ENCODE peak calls at places on chromosomes 11 and 22, in six cellular contexts. O is hepatocyte, Q is ovary, A is pancreas, J is endothelial cell of umbilical vein, P is mesendoderm. G is an unnamed sample. For H3K4me1, the result is how much of the 10 kb centered on the place peaks cover.

GRCh38 chr11:93585758-93586157 is 42.6 kb upstream of the SMCO4 start:
- DNase-seq in P (peak), O (peak), J (no peak), A (no peak), Q (no peak), G (no peak)

GRCh38 chr11:126339866-126340434 is 15.5 kb upstream of the ST3GAL4 start:
- DNase-seq in J (no peak), A (no peak), O (no peak), P (no peak), Q (peak), G (no peak)

GRCh38 chr11:42521994-42522393 is 789.8 kb upstream of the API5 start:
- DNase-seq in O (peak), P (peak), A (no peak), J (no peak), Q (no peak), G (no peak)

GRCh38 chr22:44942056-44942455 is 67.7 kb downstream of the PHF21B start:
- DNase-seq in A (no peak), Q (no peak), O (no peak), P (no peak), J (no peak), G (no peak)

GRCh38 chr11:44189986-44190882 is 94.8 kb downstream of the EXT2 start:
- DNase-seq in Q (no peak), J (no peak), O (no peak), A (no peak), P (no peak), G (no peak)

GRCh38 chr11:44065851-44066731 is at the start of gene ACCS:
- DNase-seq in O (peak), P (peak), A (peak), Q (peak), J (peak), G (peak)

GRCh38 chr22:44572414-44573207 is 74.6 kb upstream of the RTL6 start:
- DNase-seq in Q (peak), P (no peak), A (no peak), J (no peak), O (no peak), G (no peak)

GRCh38 chr22:33917744-33918406 is 2.4 kb downstream of the LARGE1 start:
- DNase-seq in J (no peak), P (peak), Q (no peak), O (peak), A (no peak), G (no peak)

GRCh38 chr11:125293596-125293995 is 129.0 kb downstream of the PKNOX2 start:
- DNase-seq in O (no peak), P (no peak), Q (no peak), A (no peak), J (no peak), G (no peak)

GRCh38 chr11:120285256-120285655 is 39.8 kb upstream of the TLCD5 start:
- DNase-seq in O (no peak), J (no peak), Q (no peak), A (no peak), P (no peak), G (no peak)

GRCh38 chr11:36296925-36297604 is 977 bp downstream of the PRR5L start:
- DNase-seq in O (no peak), Q (no peak), P (no peak), J (no peak), A (no peak), G (no peak)

GRCh38 chr11:116885951-116886629 is 48.7 kb upstream of the APOA1 start:
- DNase-seq in Q (no peak), O (no peak), A (no peak), P (no peak), J (no peak), G (no peak)

GRCh38 chr11:134289789-134290188 is 13.6 kb downstream of the GLB1L3 start:
- DNase-seq in Q (no peak), A (no peak), P (no peak), J (no peak), O (no peak), G (no peak)

GRCh38 chr11:33542921-33543320 is 157.7 kb downstream of the C11orf91 start:
- DNase-seq in P (peak), Q (peak), O (peak), A (peak), J (peak), G (no peak)

GRCh38 chr11:26297179-26297970 is 34.6 kb upstream of the ANO3 start:
- DNase-seq in J (peak), O (peak), Q (no peak), P (peak), A (no peak), G (no peak)

GRCh38 chr11:96391698-96392307 is 2.0 kb downstream of the JRKL start:
- DNase-seq in O (no peak), P (no peak), J (no peak), A (no peak), Q (no peak), G (no peak)

GRCh38 chr22:24727218-24727851 is 47.2 kb downstream of the PIWIL3 start:
- DNase-seq in J (peak), A (no peak), P (no peak), Q (no peak), O (peak), G (no peak)

GRCh38 chr22:44862981-44863860 is 110.8 kb downstream of the ARHGAP8 start:
- DNase-seq in O (no peak), J (no peak), P (peak), Q (no peak), A (no peak), G (no peak)

GRCh38 chr11:95058622-95059021 is 8.1 kb upstream of the SRSF8 start:
- DNase-seq in O (no peak), A (no peak), J (no peak), P (no peak), Q (no peak), G (no peak)

GRCh38 chr11:94131363-94132115 is 2.9 kb downstream of the PANX1 start:
- DNase-seq in J (peak), A (no peak), Q (no peak), O (peak), P (no peak), G (no peak)

GRCh38 chr11:66868726-66869291 is 11.9 kb downstream of the LRFN4 start:
- DNase-seq in Q (no peak), J (no peak), A (peak), O (peak), P (peak), G (peak)

GRCh38 chr11:121012091-121012490 is 11.8 kb upstream of the TBCEL start:
- DNase-seq in A (no peak), P (no peak), J (no peak), O (no peak), Q (no peak), G (no peak)

GRCh38 chr11:133163463-133164419 is 368.6 kb downstream of the OPCML start:
- DNase-seq in A (no peak), O (peak), J (no peak), Q (no peak), P (peak), G (no peak)

GRCh38 chr11:94046796-94047195 is 25.6 kb downstream of the HEPHL1 start:
- DNase-seq in P (no peak), O (no peak), J (no peak), A (no peak), Q (no peak), G (no peak)

GRCh38 chr11:21625982-21626381 is 566.9 kb upstream of the ANO5 start:
- DNase-seq in J (no peak), Q (no peak), O (no peak), A (no peak), P (no peak), G (no peak)

GRCh38 chr11:130070829-130071205 is 1.1 kb downstream of the APLP2 start:
- DNase-seq in A (peak), J (no peak), P (peak), O (peak), Q (no peak), G (no peak)

GRCh38 chr11:94149435-94149834 is 20.8 kb downstream of the PANX1 start:
- DNase-seq in J (peak), Q (no peak), P (no peak), A (no peak), O (no peak), G (no peak)

GRCh38 chr22:43670545-43670944 is 141.6 kb downstream of the EFCAB6 start:
- DNase-seq in Q (no peak), P (no peak), A (no peak), O (peak), J (no peak), G (no peak)

GRCh38 chr11:105829084-105829483 is 193.0 kb downstream of the MSANTD4 start:
- DNase-seq in Q (no peak), P (no peak), O (no peak), J (no peak), A (no peak), G (no peak)

GRCh38 chr11:27460158-27460565 is 12.4 kb downstream of the LGR4 start:
- DNase-seq in Q (no peak), O (no peak), J (no peak), P (no peak), A (no peak), G (no peak)

GRCh38 chr22:39593061-39593930 is 22.7 kb downstream of the CACNA1I start:
- DNase-seq in A (no peak), O (no peak), Q (peak), P (no peak), J (peak), G (no peak)

GRCh38 chr22:46379301-46379930 is 43.9 kb downstream of the TRMU start:
- DNase-seq in Q (no peak), J (no peak), P (no peak), O (peak), A (peak), G (no peak)

GRCh38 chr22:24954856-24955255 is 2.3 kb downstream of the KIAA1671 start:
- DNase-seq in Q (no peak), P (no peak), O (no peak), J (no peak), A (no peak), G (no peak)

GRCh38 chr22:28474248-28474647 is 205.4 kb downstream of the TTC28 start:
- DNase-seq in A (no peak), Q (no peak), P (no peak), J (no peak), O (peak), G (no peak)

GRCh38 chr22:49517721-49518120 is 310.0 kb downstream of the BRD1 start:
- DNase-seq in P (no peak), O (no peak), Q (no peak), J (no peak), A (no peak), G (no peak)

GRCh38 chr11:17906436-17906835 is 106.4 kb downstream of the SERGEF start:
- DNase-seq in J (no peak), A (no peak), O (peak), P (peak), Q (no peak), G (no peak)

GRCh38 chr11:64263021-64263946 is 12.0 kb downstream of the PLCB3 start:
- DNase-seq in J (peak), O (no peak), P (peak), Q (no peak), A (peak), G (no peak)

GRCh38 chr22:23750744-23751440 is at the start of gene ZNF70:
- DNase-seq in J (peak), O (peak), A (peak), Q (peak), P (peak), G (peak)

DNA sequence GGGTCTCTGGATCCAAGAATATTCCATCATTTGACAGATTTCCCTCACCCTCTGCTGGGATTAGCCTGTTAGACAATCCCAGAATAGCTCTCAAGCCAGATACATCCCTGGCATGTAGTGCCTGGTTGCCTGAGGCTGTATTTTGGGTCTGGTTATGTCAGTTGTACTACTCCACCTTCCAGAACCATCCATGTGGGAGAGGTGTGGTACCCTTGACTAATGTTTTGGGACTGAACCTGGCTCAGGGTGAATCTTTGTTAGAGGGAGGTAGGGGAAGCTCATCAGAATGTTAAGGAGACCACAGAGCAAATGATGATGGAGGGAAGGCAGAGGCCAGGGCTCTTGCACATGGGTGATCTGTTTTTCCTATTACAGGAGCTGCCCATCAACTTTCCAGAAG is 5.2 kb downstream of the C11orf52 start:
- DNase-seq in Q (no peak), A (no peak), P (no peak), J (no peak), O (no peak), G (no peak)
- H3K4me1 ChIP-seq in Q (under half), A (under half), P (under half), J (under half), O (under half), G (under half)

GRCh38 chr11:454043-454442 is 4.0 kb downstream of the PTDSS2 start:
- DNase-seq in O (no peak), P (no peak), Q (no peak), J (no peak), A (peak), G (no peak)
- H3K4me1 ChIP-seq in O (under half), P (under half), Q (under half), J (under half), A (under half), G (under half)

GRCh38 chr11:61123775-61124571 is 21.7 kb downstream of the CD5 start:
- DNase-seq in P (no peak), J (no peak), Q (no peak), A (no peak), O (no peak), G (no peak)

GRCh38 chr11:61122761-61123160 is 20.5 kb downstream of the CD5 start:
- DNase-seq in P (no peak), Q (no peak), A (no peak), O (no peak), J (no peak), G (no peak)

GRCh38 chr11:61124574-61125309 is 22.5 kb downstream of the CD5 start:
- DNase-seq in J (no peak), A (no peak), Q (no peak), P (no peak), O (no peak), G (no peak)

GRCh38 chr11:61126266-61126665 is 24.0 kb downstream of the CD5 start:
- DNase-seq in J (no peak), O (no peak), P (no peak), A (no peak), Q (peak), G (no peak)

GRCh38 chr11:61125310-61125684 is 23.0 kb downstream of the CD5 start:
- DNase-seq in A (no peak), P (no peak), Q (no peak), J (no peak), O (no peak), G (no peak)
- H3K4me1 ChIP-seq in A (under half), P (under half), Q (under half), J (under half), O (under half), G (under half)

GRCh38 chr11:131945695-131946094 is 575.3 kb downstream of the NTM start:
- DNase-seq in P (no peak), A (no peak), O (no peak), J (no peak), Q (no peak), G (no peak)

GRCh38 chr11:131944709-131945108 is 574.3 kb downstream of the NTM start:
- DNase-seq in A (no peak), O (no peak), Q (no peak), P (no peak), J (no peak), G (no peak)

GRCh38 chr11:131942878-131943277 is 572.5 kb downstream of the NTM start:
- DNase-seq in A (no peak), P (no peak), J (no peak), O (no peak), Q (no peak), G (no peak)

GRCh38 chr11:131938321-131938751 is 567.9 kb downstream of the NTM start:
- DNase-seq in A (no peak), O (no peak), Q (no peak), P (no peak), J (no peak), G (no peak)

DNA sequence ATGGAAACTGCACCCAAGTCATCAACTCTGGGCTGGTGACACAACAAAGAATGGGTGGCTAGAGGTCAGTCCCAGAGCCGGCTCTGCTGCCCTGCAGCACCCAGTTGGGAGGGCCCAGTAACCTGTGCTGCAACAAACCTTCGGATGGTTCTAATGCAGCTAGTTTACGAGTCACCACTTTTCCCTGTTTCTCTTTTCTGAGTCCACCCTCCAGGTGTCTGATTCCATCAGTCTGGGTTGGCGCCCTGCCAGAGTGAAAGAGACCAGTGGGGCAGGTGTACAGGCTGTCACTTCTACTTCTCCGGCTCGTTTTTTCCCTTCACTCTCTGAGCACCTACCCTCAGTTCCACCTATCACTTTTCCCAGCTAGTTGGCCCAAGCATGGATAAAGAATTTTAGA is 572.9 kb downstream of the NTM start:
- DNase-seq in O (no peak), J (no peak), P (no peak), A (peak), Q (no peak), G (no peak)
- H3K4me1 ChIP-seq in O (under half), J (under half), P (under half), A (under half), Q (under half), G (under half)

GRCh38 chr22:37577957-37578356 is 1.9 kb downstream of the LGALS2 start:
- DNase-seq in O (no peak), Q (no peak), A (no peak), J (no peak), P (no peak), G (no peak)

GRCh38 chr22:37575490-37576003 is 4.3 kb downstream of the LGALS2 start:
- DNase-seq in J (no peak), A (no peak), O (no peak), Q (no peak), P (no peak), G (no peak)

GRCh38 chr22:37582526-37582925 is 2.6 kb upstream of the LGALS2 start:
- DNase-seq in A (no peak), J (no peak), O (no peak), Q (no peak), P (no peak), G (no peak)

GRCh38 chr22:37581534-37581933 is 1.6 kb upstream of the LGALS2 start:
- DNase-seq in A (peak), Q (no peak), J (no peak), O (peak), P (no peak), G (no peak)
- H3K4me1 ChIP-seq in A (under half), Q (under half), J (under half), O (under half), P (under half), G (under half)

DNA sequence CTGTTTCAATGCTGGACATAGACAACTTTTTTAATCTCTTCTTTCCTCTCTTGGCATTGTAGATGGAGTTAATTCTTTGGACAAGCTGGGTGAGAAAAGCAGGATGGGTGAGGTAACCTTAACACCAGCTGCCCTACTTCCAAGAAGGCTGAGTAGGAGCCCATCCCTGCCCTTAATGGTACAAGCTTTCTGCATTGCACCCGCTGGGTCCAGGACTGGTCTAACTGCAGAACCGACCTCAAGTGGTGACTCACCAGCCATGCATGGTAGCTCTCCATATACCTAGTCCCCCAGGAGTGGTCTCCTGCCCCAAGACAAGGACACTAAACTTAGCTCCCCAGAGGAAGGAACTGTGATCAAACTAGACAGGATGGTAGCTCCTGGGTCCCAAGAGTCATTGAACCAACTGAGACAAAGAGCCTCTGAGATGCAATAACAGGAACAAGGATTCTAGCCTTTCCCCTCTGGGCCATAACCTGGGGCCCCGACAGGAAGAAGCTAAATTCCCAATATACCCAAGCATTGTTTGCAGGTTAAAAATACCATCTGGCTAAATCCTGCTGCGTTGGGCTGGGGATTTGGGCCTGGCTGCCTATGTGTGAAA is 32.1 kb downstream of the RPL27A start:
- DNase-seq in J (peak), Q (no peak), O (no peak), A (no peak), P (no peak), G (no peak)
- H3K4me1 ChIP-seq in J (half or more), Q (under half), O (under half), A (under half), P (under half), G (under half)

GRCh38 chr22:37562049-37562784 is 1.9 kb downstream of the CDC42EP1 start:
- DNase-seq in J (no peak), O (no peak), A (peak), Q (no peak), P (no peak), G (no peak)

GRCh38 chr22:37566329-37566837 is 6.1 kb downstream of the CDC42EP1 start:
- DNase-seq in O (no peak), Q (peak), A (no peak), J (no peak), P (no peak), G (peak)

GRCh38 chr22:37563153-37564081 is 3.1 kb downstream of the CDC42EP1 start:
- DNase-seq in J (peak), A (peak), P (peak), O (peak), Q (peak), G (no peak)

GRCh38 chr22:37565830-37566229 is 5.5 kb downstream of the CDC42EP1 start:
- DNase-seq in Q (peak), P (no peak), O (no peak), J (no peak), A (no peak), G (no peak)

DNA sequence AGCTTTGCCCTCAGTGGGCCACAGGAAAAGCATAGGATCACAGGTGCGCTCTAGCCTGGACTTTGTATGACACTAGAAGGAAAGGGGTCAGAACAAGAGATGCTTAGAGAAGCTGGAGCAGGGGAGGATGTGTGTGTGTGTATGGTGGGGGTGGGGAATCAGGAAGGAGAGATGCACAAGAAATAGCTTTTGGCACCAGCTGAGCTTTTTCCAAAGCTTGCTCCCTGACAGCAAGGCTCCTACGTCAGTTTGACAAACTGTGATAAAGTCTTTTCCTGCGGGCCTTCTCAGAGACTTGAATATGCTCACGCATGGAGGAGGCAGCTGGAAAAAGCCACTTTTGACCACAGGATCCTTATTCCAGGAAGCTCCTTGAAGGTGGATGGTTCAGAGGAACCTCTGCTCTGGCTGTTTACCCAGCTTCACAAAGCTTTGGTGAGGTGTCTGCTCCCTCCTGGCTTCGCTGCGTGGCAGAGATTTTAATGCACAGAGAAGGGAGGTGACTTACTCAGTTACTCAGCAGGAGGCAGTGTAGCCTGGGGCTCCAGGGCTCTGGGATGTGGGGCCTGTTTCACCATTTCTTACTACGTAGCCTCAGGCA is 3.9 kb downstream of the CDC42EP1 start:
- DNase-seq in O (no peak), J (peak), Q (no peak), P (no peak), A (no peak), G (no peak)
- H3K4me1 ChIP-seq in O (under half), J (half or more), Q (under half), P (under half), A (half or more), G (under half)